ENCODE peak calls at places on chromosomes 6 and 20, in ten cellular contexts. E, N, S, H, Z, A, T, V, P and I are unnamed samples.

GRCh38 chr6:87078983-87079616 is 15.8 kb downstream of the CGA start:
- DNase-seq in E (peak; percentile 48), N (peak; percentile 69), S (no peak), H (peak; percentile 4), Z (peak; percentile 92), A (peak; percentile 75), T (peak; percentile 86), V (peak; percentile 75), P (peak; percentile 86), I (peak; percentile 12)

GRCh38 chr20:40945754-40946451 is 82.7 kb upstream of the TOP1 start:
- DNase-seq in E (peak; percentile 48), N (peak; percentile 75), S (no peak), H (no peak), Z (peak; percentile 86), A (peak; percentile 73), T (peak; percentile 77), V (no peak), P (peak; percentile 87), I (no peak)

GRCh38 chr6:12241493-12242214 is 48.5 kb upstream of the EDN1 start:
- DNase-seq in E (no peak), N (no peak), S (no peak), H (no peak), Z (no peak), A (no peak), T (no peak), V (no peak), P (no peak), I (no peak)

GRCh38 chr20:24166127-24166389 is 177.5 kb upstream of the GGTLC1 start:
- DNase-seq in E (no peak), N (no peak), S (no peak), H (no peak), Z (peak; percentile 59), A (no peak), T (no peak), V (no peak), P (no peak), I (no peak)

GRCh38 chr20:11012975-11013374 is 339.2 kb upstream of the JAG1 start:
- DNase-seq in E (no peak), N (no peak), S (no peak), H (no peak), Z (no peak), A (no peak), T (no peak), V (no peak), P (no peak), I (no peak)

GRCh38 chr6:138571585-138572199 is 72.4 kb upstream of the NHSL1 start:
- DNase-seq in E (no peak), N (no peak), S (no peak), H (no peak), Z (no peak), A (no peak), T (no peak), V (no peak), P (peak; percentile 32), I (no peak)

GRCh38 chr6:20922743-20923142 is 388.5 kb downstream of the CDKAL1 start:
- DNase-seq in E (no peak), N (no peak), S (no peak), H (no peak), Z (no peak), A (no peak), T (no peak), V (no peak), P (no peak), I (no peak)

GRCh38 chr6:35234901-35235300 is 21.1 kb downstream of the SCUBE3 start:
- DNase-seq in E (no peak), N (no peak), S (no peak), H (no peak), Z (no peak), A (no peak), T (no peak), V (no peak), P (no peak), I (no peak)

GRCh38 chr6:27260836-27261375 is 13.4 kb downstream of the PRSS16 start:
- DNase-seq in E (no peak), N (no peak), S (no peak), H (no peak), Z (peak; percentile 66), A (no peak), T (no peak), V (no peak), P (peak; percentile 56), I (no peak)
- H3K4me3 ChIP-seq in E (no peak overlapping the region), N (no peak overlapping the region), S (no peak overlapping the region), H (no peak overlapping the region), Z (peak overlapping the region; percentile 46), A (no peak overlapping the region), T (no peak overlapping the region), V (no peak overlapping the region), P (peak overlapping the region; percentile 44), I (no peak overlapping the region)

DNA sequence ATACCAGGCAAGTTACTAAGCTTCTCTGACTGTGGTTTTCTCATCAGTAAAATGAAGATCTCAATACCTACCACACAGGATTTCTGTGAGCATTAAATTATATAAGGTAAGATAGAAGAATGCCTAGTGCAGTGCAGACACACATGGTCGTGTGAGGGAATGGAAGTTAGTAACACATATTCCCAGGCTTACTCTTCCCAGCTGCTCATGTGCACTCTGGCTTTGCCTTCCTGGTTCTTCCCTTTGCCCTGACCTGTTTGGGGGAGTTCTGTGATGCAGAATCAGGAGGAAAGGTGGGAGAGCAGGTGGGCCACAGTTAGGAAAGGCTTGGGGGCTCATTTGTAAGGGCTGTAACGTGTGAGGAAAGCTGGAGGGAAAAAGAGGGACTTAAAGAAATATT is 47.8 kb downstream of the FYN start:
- DNase-seq in E (no peak), N (no peak), S (no peak), H (no peak), Z (no peak), A (no peak), T (no peak), V (no peak), P (no peak), I (no peak)
- H3K4me1 ChIP-seq in E (peaks cover 69% of the 10 kb centered on the region), N (no peaks in the 10 kb centered on the region), S (peaks cover 20% of the 10 kb centered on the region), H (peaks cover 46% of the 10 kb centered on the region), Z (peaks cover 2% of the 10 kb centered on the region), A (peaks cover 15% of the 10 kb centered on the region), T (peaks cover 4% of the 10 kb centered on the region), V (no peaks in the 10 kb centered on the region), P (no peaks in the 10 kb centered on the region), I (peaks cover 30% of the 10 kb centered on the region)

DNA sequence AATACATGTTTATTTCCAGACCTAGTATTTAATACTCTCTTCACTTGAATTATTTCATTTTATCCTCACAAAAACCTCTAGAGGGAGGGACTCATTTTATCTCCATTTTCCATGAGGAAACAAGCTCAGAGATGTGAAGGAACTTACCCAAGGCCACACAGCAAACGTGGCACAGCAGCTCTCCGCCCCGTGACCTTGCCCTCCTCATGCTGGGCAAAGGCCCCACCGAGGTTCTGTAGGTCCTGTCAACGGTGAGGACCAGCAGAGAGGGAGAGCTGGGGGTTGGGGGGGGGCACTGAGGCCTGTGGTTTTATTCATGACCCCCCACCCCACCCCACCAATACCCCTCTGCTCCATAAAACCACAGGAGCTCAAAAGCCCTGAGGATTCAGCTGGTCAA is 40.9 kb upstream of the TLDC2 start:
- DNase-seq in E (no peak), N (no peak), S (no peak), H (no peak), Z (no peak), A (peak; percentile 79), T (no peak), V (no peak), P (no peak), I (no peak)
- H3K4me3 ChIP-seq in E (peak overlapping the region; percentile 48), N (no peak overlapping the region), S (peak overlapping the region; percentile 13), H (peak overlapping the region; percentile 63), Z (no peak overlapping the region), A (no peak overlapping the region), T (no peak overlapping the region), V (no peak overlapping the region), P (no peak overlapping the region), I (peak overlapping the region; percentile 51)

GRCh38 chr6:89359561-89359960 is 7.0 kb upstream of the UBE2J1 start:
- DNase-seq in E (no peak), N (no peak), S (no peak), H (no peak), Z (no peak), A (no peak), T (no peak), V (no peak), P (peak; percentile 72), I (no peak)

GRCh38 chr6:89364586-89364985 is 12.1 kb upstream of the UBE2J1 start:
- DNase-seq in E (no peak), N (no peak), S (no peak), H (no peak), Z (no peak), A (no peak), T (no peak), V (no peak), P (no peak), I (no peak)

GRCh38 chr6:89357390-89357789 is 4.9 kb upstream of the UBE2J1 start:
- DNase-seq in E (no peak), N (no peak), S (no peak), H (no peak), Z (no peak), A (no peak), T (no peak), V (no peak), P (no peak), I (no peak)

GRCh38 chr6:89356644-89357043 is 4.1 kb upstream of the UBE2J1 start:
- DNase-seq in E (no peak), N (no peak), S (no peak), H (no peak), Z (no peak), A (no peak), T (no peak), V (no peak), P (no peak), I (no peak)

DNA sequence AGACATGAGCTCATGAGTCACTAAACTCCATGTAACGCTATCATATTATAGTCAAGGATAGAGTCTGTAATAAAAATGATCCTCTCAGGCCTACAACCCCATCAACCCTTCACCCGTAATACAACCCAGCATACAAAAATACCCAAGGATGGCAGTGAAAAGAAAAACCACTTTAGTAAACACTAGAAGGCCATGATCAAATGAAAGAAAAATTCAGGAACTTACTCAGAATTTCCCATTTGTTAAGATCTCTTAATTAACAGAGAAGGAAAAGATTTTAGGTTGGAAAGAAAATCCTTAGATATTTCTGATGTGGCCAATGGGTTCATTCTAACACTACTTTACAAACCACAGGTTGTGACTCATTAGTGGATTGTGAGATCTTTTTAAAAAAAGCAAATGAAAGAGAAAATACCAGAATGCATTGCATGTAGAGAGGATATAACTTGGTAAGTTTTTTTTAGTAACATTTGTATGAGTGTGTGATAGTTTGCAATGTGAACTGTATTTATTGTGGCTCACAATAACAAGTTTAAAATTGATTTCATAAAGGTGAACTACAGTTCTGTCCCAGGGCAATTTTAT is 8.0 kb upstream of the UBE2J1 start:
- DNase-seq in E (no peak), N (no peak), S (no peak), H (no peak), Z (no peak), A (no peak), T (no peak), V (no peak), P (no peak), I (no peak)
- H3K4me1 ChIP-seq in E (peaks cover 12% of the 10 kb centered on the region), N (no peaks in the 10 kb centered on the region), S (no peaks in the 10 kb centered on the region), H (peaks cover 28% of the 10 kb centered on the region), Z (no peaks in the 10 kb centered on the region), A (peaks cover 11% of the 10 kb centered on the region), T (no peaks in the 10 kb centered on the region), V (no peaks in the 10 kb centered on the region), P (peaks cover 13% of the 10 kb centered on the region), I (peaks cover 4% of the 10 kb centered on the region)